ENCODE peak calls at places on chromosomes 6 and 20, in six cellular contexts. N, B, J, L, R and C are unnamed samples.

GRCh38 chr6:135909737-135910387 is 58.4 kb downstream of the PDE7B start:
- DNase-seq in N (peak), B (peak), J (peak), L (no peak), R (peak), C (peak)

GRCh38 chr6:122673345-122673961 is 63.2 kb downstream of the PKIB start:
- DNase-seq in N (no peak), B (no peak), J (no peak), L (no peak), R (no peak), C (no peak)

GRCh38 chr6:158818008-158818579 is 1.1 kb downstream of the EZR start:
- DNase-seq in N (peak), B (peak), J (peak), L (peak), R (peak), C (peak)

GRCh38 chr20:25058051-25058796 is at the start of gene ACSS1:
- DNase-seq in N (peak), B (peak), J (peak), L (peak), R (peak), C (peak)

GRCh38 chr6:134381926-134382325 is 64.0 kb upstream of the SGK1 start:
- DNase-seq in N (no peak), B (no peak), J (no peak), L (no peak), R (no peak), C (no peak)

GRCh38 chr6:127186889-127187288 is 68.4 kb downstream of the RSPO3 start:
- DNase-seq in N (peak), B (peak), J (peak), L (peak), R (peak), C (peak)

GRCh38 chr6:30981942-30982772 is 1.4 kb upstream of the MUC21 start:
- DNase-seq in N (no peak), B (peak), J (no peak), L (no peak), R (no peak), C (no peak)

GRCh38 chr6:140032177-140032576 is 657.7 kb upstream of the CITED2 start:
- DNase-seq in N (no peak), B (no peak), J (no peak), L (no peak), R (no peak), C (no peak)

GRCh38 chr20:31930758-31931157 is 21.1 kb downstream of the PDRG1 start:
- DNase-seq in N (no peak), B (no peak), J (no peak), L (no peak), R (no peak), C (no peak)

GRCh38 chr20:24995741-24996448 is 3.3 kb upstream of the APMAP start:
- DNase-seq in N (no peak), B (no peak), J (no peak), L (no peak), R (no peak), C (no peak)

GRCh38 chr6:87656857-87657256 is 45.2 kb downstream of the AKIRIN2 start:
- DNase-seq in N (no peak), B (no peak), J (no peak), L (no peak), R (no peak), C (no peak)

GRCh38 chr6:90186637-90187361 is 109.8 kb downstream of the BACH2 start:
- DNase-seq in N (no peak), B (no peak), J (no peak), L (no peak), R (no peak), C (no peak)

GRCh38 chr6:56226946-56227879 is 20.2 kb downstream of the COL21A1 start:
- DNase-seq in N (no peak), B (no peak), J (no peak), L (no peak), R (no peak), C (no peak)

GRCh38 chr6:80348263-80348662 is 241.8 kb downstream of the BCKDHB start:
- DNase-seq in N (no peak), B (no peak), J (no peak), L (no peak), R (no peak), C (no peak)

GRCh38 chr6:2204272-2204671 is 41.1 kb downstream of the GMDS start:
- DNase-seq in N (no peak), B (no peak), J (no peak), L (no peak), R (no peak), C (no peak)

GRCh38 chr20:24106155-24106800 is 117.7 kb upstream of the GGTLC1 start:
- DNase-seq in N (no peak), B (no peak), J (no peak), L (no peak), R (no peak), C (no peak)

GRCh38 chr6:32337166-32337805 is 34.4 kb downstream of the TSBP1 start:
- DNase-seq in N (no peak), B (no peak), J (peak), L (peak), R (no peak), C (no peak)

GRCh38 chr6:44056392-44057237 is 70.6 kb downstream of the MRPL14 start:
- DNase-seq in N (no peak), B (peak), J (peak), L (peak), R (no peak), C (peak)

GRCh38 chr20:17990278-17990972 is 21.6 kb downstream of the MGME1 start:
- DNase-seq in N (no peak), B (no peak), J (no peak), L (no peak), R (no peak), C (no peak)

GRCh38 chr6:38671885-38672467 is 31.0 kb downstream of the GLO1 start:
- DNase-seq in N (peak), B (no peak), J (peak), L (no peak), R (peak), C (peak)

GRCh38 chr6:112183271-112183671 is 71.1 kb downstream of the LAMA4 start:
- DNase-seq in N (no peak), B (no peak), J (no peak), L (no peak), R (no peak), C (no peak)

GRCh38 chr6:31877125-31877650 is 1.6 kb downstream of the SLC44A4 start:
- DNase-seq in N (no peak), B (no peak), J (no peak), L (peak), R (no peak), C (no peak)